ENCODE peak calls at places on chromosomes 2 and 18, in seven cellular contexts. One of them, this sample, is unnamed.

GRCh38 chr18:69401475-69402218 is 959 bp downstream of the DOK6 start:
- DNase-seq in SK-N-SH: peak; percentile 65
- DNase-seq in RWPE1: no peak
- DNase-seq in brain microvascular endothelial cell: no peak
- DNase-seq in astrocyte of the cerebellum: no peak
- DNase-seq in BE2C: no peak
- DNase-seq in activated B cell treated with CpG ODN at 0.5 μM for 24 hours: no peak
- DNase-seq in this sample: peak; percentile 35

GRCh38 chr2:74768401-74768914 is 65.5 kb upstream of the HK2 start:
- DNase-seq in RWPE1: no peak
- DNase-seq in SK-N-SH: no peak
- DNase-seq in astrocyte of the cerebellum: no peak
- DNase-seq in activated B cell treated with CpG ODN at 0.5 μM for 24 hours: no peak
- DNase-seq in BE2C: no peak
- DNase-seq in brain microvascular endothelial cell: no peak
- DNase-seq in this sample: peak; percentile 23

GRCh38 chr2:36857713-36858112 is 108.6 kb downstream of the STRN start:
- DNase-seq in SK-N-SH: no peak
- DNase-seq in astrocyte of the cerebellum: no peak
- DNase-seq in brain microvascular endothelial cell: no peak
- DNase-seq in activated B cell treated with CpG ODN at 0.5 μM for 24 hours: no peak
- DNase-seq in RWPE1: no peak
- DNase-seq in BE2C: no peak
- DNase-seq in this sample: no peak

GRCh38 chr2:67548317-67549095 is 151.4 kb downstream of the ETAA1 start:
- DNase-seq in activated B cell treated with CpG ODN at 0.5 μM for 24 hours: no peak
- DNase-seq in SK-N-SH: no peak
- DNase-seq in RWPE1: no peak
- DNase-seq in brain microvascular endothelial cell: no peak
- DNase-seq in BE2C: no peak
- DNase-seq in astrocyte of the cerebellum: no peak
- DNase-seq in this sample: no peak

GRCh38 chr2:75787532-75788132 is 76.9 kb upstream of the GCFC2 start:
- DNase-seq in BE2C: no peak
- DNase-seq in SK-N-SH: peak; percentile 42
- DNase-seq in activated B cell treated with CpG ODN at 0.5 μM for 24 hours: no peak
- DNase-seq in astrocyte of the cerebellum: peak; percentile 45
- DNase-seq in RWPE1: peak; percentile 20
- DNase-seq in brain microvascular endothelial cell: peak; percentile 5
- DNase-seq in this sample: peak; percentile 39

GRCh38 chr18:10202947-10203346 is 251.5 kb upstream of the APCDD1 start:
- DNase-seq in SK-N-SH: peak; percentile 45
- DNase-seq in activated B cell treated with CpG ODN at 0.5 μM for 24 hours: no peak
- DNase-seq in BE2C: no peak
- DNase-seq in brain microvascular endothelial cell: no peak
- DNase-seq in astrocyte of the cerebellum: no peak
- DNase-seq in RWPE1: no peak
- DNase-seq in this sample: no peak

GRCh38 chr2:239114119-239114581 is 266.3 kb downstream of the TWIST2 start:
- DNase-seq in activated B cell treated with CpG ODN at 0.5 μM for 24 hours: no peak
- DNase-seq in astrocyte of the cerebellum: peak; percentile 20
- DNase-seq in SK-N-SH: peak; percentile 75
- DNase-seq in RWPE1: no peak
- DNase-seq in brain microvascular endothelial cell: no peak
- DNase-seq in BE2C: peak; percentile 55
- DNase-seq in this sample: peak; percentile 37

GRCh38 chr2:218953366-218953954 is 6.0 kb upstream of the CDK5R2 start:
- DNase-seq in RWPE1: no peak
- DNase-seq in BE2C: no peak
- DNase-seq in astrocyte of the cerebellum: no peak
- DNase-seq in brain microvascular endothelial cell: no peak
- DNase-seq in activated B cell treated with CpG ODN at 0.5 μM for 24 hours: no peak
- DNase-seq in SK-N-SH: no peak
- DNase-seq in this sample: no peak

GRCh38 chr2:29223851-29224692 is 108.9 kb downstream of the CLIP4 start:
- DNase-seq in BE2C: peak; percentile 50
- DNase-seq in RWPE1: peak; percentile 65
- DNase-seq in SK-N-SH: peak; percentile 73
- DNase-seq in astrocyte of the cerebellum: peak; percentile 35
- DNase-seq in activated B cell treated with CpG ODN at 0.5 μM for 24 hours: peak; percentile 1
- DNase-seq in brain microvascular endothelial cell: peak; percentile 51
- DNase-seq in this sample: peak; percentile 68

GRCh38 chr18:32764611-32765244 is 8.1 kb downstream of the KLHL14 start:
- DNase-seq in BE2C: no peak
- DNase-seq in SK-N-SH: no peak
- DNase-seq in RWPE1: no peak
- DNase-seq in brain microvascular endothelial cell: no peak
- DNase-seq in activated B cell treated with CpG ODN at 0.5 μM for 24 hours: no peak
- DNase-seq in astrocyte of the cerebellum: no peak
- DNase-seq in this sample: no peak

GRCh38 chr18:60541661-60542060 is 169.1 kb upstream of the MC4R start:
- DNase-seq in RWPE1: no peak
- DNase-seq in BE2C: no peak
- DNase-seq in astrocyte of the cerebellum: no peak
- DNase-seq in activated B cell treated with CpG ODN at 0.5 μM for 24 hours: no peak
- DNase-seq in SK-N-SH: no peak
- DNase-seq in brain microvascular endothelial cell: no peak
- DNase-seq in this sample: no peak

GRCh38 chr2:172972005-172972619 is 103.5 kb upstream of the MAP3K20 start:
- DNase-seq in astrocyte of the cerebellum: no peak
- DNase-seq in BE2C: peak; percentile 28
- DNase-seq in activated B cell treated with CpG ODN at 0.5 μM for 24 hours: no peak
- DNase-seq in brain microvascular endothelial cell: peak; percentile 42
- DNase-seq in SK-N-SH: peak; percentile 43
- DNase-seq in RWPE1: peak; percentile 76
- DNase-seq in this sample: peak; percentile 25

GRCh38 chr18:12093520-12094257 is at the start of gene ANKRD62:
- DNase-seq in activated B cell treated with CpG ODN at 0.5 μM for 24 hours: no peak
- DNase-seq in astrocyte of the cerebellum: no peak
- DNase-seq in RWPE1: no peak
- DNase-seq in brain microvascular endothelial cell: no peak
- DNase-seq in SK-N-SH: no peak
- DNase-seq in BE2C: no peak
- DNase-seq in this sample: no peak

GRCh38 chr2:96832751-96833507 is 10.9 kb downstream of the ANKRD23 start:
- DNase-seq in activated B cell treated with CpG ODN at 0.5 μM for 24 hours: no peak
- DNase-seq in astrocyte of the cerebellum: peak; percentile 26
- DNase-seq in BE2C: no peak
- DNase-seq in RWPE1: peak; percentile 83
- DNase-seq in brain microvascular endothelial cell: peak; percentile 70
- DNase-seq in SK-N-SH: no peak
- DNase-seq in this sample: peak; percentile 15

GRCh38 chr2:189558516-189559263 is 21.9 kb downstream of the SLC40A1 start:
- DNase-seq in activated B cell treated with CpG ODN at 0.5 μM for 24 hours: no peak
- DNase-seq in SK-N-SH: no peak
- DNase-seq in BE2C: no peak
- DNase-seq in RWPE1: no peak
- DNase-seq in brain microvascular endothelial cell: no peak
- DNase-seq in astrocyte of the cerebellum: no peak
- DNase-seq in this sample: no peak

GRCh38 chr2:6791682-6792081 is 74.0 kb downstream of the CMPK2 start:
- DNase-seq in astrocyte of the cerebellum: no peak
- DNase-seq in RWPE1: no peak
- DNase-seq in SK-N-SH: no peak
- DNase-seq in activated B cell treated with CpG ODN at 0.5 μM for 24 hours: no peak
- DNase-seq in brain microvascular endothelial cell: no peak
- DNase-seq in BE2C: peak; percentile 36
- DNase-seq in this sample: no peak
- TF ChIP-seq CTCF in astrocyte of the cerebellum: no peak
- TF ChIP-seq CTCF in RWPE1: no peak
- TF ChIP-seq CTCF in SK-N-SH: peak; percentile 21
- TF ChIP-seq CTCF in activated B cell treated with CpG ODN at 0.5 μM for 24 hours: no peak
- TF ChIP-seq CTCF in brain microvascular endothelial cell: peak; percentile 20
- TF ChIP-seq CTCF in BE2C: peak; percentile 57
- TF ChIP-seq CTCF in this sample: no peak

DNA sequence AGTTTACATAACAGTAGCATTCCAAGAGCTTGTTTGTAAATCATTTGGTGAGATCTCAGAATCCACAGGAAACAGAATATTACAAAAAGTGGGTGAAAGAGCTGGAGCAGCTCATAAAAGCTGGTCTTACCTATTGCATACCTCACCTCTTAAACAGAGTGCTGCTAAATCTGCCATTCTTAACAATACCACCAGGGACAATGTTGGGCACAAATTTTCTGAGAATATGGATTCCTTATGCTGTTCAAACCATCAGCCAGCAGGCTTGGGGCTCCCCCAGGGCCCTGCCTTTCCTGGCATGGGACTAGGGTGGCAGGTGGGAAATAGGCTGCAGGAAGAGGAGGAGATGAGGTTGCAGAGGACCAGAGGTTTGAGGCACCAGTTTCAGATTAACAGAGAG is 55.6 kb downstream of the TGFA start:
- DNase-seq in SK-N-SH: peak; percentile 32
- DNase-seq in brain microvascular endothelial cell: no peak
- DNase-seq in BE2C: no peak
- DNase-seq in RWPE1: peak; percentile 33
- DNase-seq in astrocyte of the cerebellum: no peak
- DNase-seq in activated B cell treated with CpG ODN at 0.5 μM for 24 hours: no peak
- DNase-seq in this sample: no peak
- TF ChIP-seq CTCF in SK-N-SH: no peak
- TF ChIP-seq CTCF in brain microvascular endothelial cell: peak; percentile 31
- TF ChIP-seq CTCF in BE2C: peak; percentile 18
- TF ChIP-seq CTCF in RWPE1: no peak
- TF ChIP-seq CTCF in astrocyte of the cerebellum: no peak
- TF ChIP-seq CTCF in activated B cell treated with CpG ODN at 0.5 μM for 24 hours: no peak
- TF ChIP-seq CTCF in this sample: peak; percentile 16

GRCh38 chr18:24677011-24677410 is 216.6 kb downstream of the HRH4 start:
- DNase-seq in SK-N-SH: no peak
- DNase-seq in RWPE1: no peak
- DNase-seq in BE2C: no peak
- DNase-seq in astrocyte of the cerebellum: no peak
- DNase-seq in brain microvascular endothelial cell: no peak
- DNase-seq in activated B cell treated with CpG ODN at 0.5 μM for 24 hours: no peak
- DNase-seq in this sample: no peak

GRCh38 chr18:24678113-24678512 is 217.7 kb downstream of the HRH4 start:
- DNase-seq in astrocyte of the cerebellum: no peak
- DNase-seq in BE2C: no peak
- DNase-seq in RWPE1: no peak
- DNase-seq in brain microvascular endothelial cell: no peak
- DNase-seq in SK-N-SH: no peak
- DNase-seq in activated B cell treated with CpG ODN at 0.5 μM for 24 hours: no peak
- DNase-seq in this sample: no peak

GRCh38 chr18:24674236-24675004 is 214.0 kb downstream of the HRH4 start:
- DNase-seq in BE2C: no peak
- DNase-seq in RWPE1: no peak
- DNase-seq in brain microvascular endothelial cell: no peak
- DNase-seq in astrocyte of the cerebellum: no peak
- DNase-seq in SK-N-SH: no peak
- DNase-seq in activated B cell treated with CpG ODN at 0.5 μM for 24 hours: no peak
- DNase-seq in this sample: no peak

GRCh38 chr18:24669502-24669901 is 209.1 kb downstream of the HRH4 start:
- DNase-seq in brain microvascular endothelial cell: no peak
- DNase-seq in BE2C: no peak
- DNase-seq in SK-N-SH: no peak
- DNase-seq in astrocyte of the cerebellum: no peak
- DNase-seq in RWPE1: no peak
- DNase-seq in activated B cell treated with CpG ODN at 0.5 μM for 24 hours: no peak
- DNase-seq in this sample: no peak

DNA sequence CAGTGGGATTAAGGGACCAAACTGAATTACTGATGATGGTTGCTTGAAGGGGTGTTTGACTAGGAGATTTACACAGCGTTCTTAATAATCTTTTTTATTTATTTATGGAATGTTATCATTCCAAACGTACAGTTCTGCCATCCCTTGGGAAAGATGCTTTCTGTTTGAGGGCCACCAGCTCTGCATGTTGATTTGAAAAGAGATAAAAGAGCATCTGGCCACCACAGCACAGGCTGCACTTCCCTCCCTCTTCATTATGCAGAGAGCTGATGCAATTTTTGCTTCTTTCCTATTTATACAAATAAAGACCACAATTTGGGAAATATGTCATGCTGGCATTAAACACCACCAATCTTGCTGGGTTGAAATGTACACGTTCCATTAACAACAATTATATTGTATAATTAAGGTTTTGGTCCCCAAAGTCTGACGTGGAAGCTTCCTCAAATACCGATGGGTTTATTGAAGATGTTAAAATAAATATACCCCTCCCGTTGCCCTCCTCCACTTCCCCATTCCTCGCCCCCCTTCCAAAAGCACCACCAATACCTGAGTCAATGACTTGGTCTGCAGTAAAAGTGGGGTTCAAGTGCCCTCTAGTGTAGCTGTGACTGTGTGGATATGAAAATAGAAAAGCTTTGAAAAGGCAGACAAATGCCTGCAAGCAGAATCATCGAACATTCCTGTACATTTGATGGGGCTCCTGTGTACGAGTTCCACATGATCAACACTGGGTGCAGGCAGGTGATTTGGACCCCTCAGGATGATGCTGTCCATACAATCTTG is 211.9 kb downstream of the HRH4 start:
- DNase-seq in BE2C: no peak
- DNase-seq in brain microvascular endothelial cell: no peak
- DNase-seq in SK-N-SH: peak; percentile 63
- DNase-seq in astrocyte of the cerebellum: no peak
- DNase-seq in RWPE1: no peak
- DNase-seq in activated B cell treated with CpG ODN at 0.5 μM for 24 hours: no peak
- DNase-seq in this sample: no peak
- TF ChIP-seq CTCF in BE2C: no peak
- TF ChIP-seq CTCF in brain microvascular endothelial cell: no peak
- TF ChIP-seq CTCF in SK-N-SH: no peak
- TF ChIP-seq CTCF in astrocyte of the cerebellum: no peak
- TF ChIP-seq CTCF in RWPE1: no peak
- TF ChIP-seq CTCF in activated B cell treated with CpG ODN at 0.5 μM for 24 hours: no peak
- TF ChIP-seq CTCF in this sample: no peak

GRCh38 chr2:195498176-195498575 is 158.8 kb upstream of the SLC39A10 start:
- DNase-seq in activated B cell treated with CpG ODN at 0.5 μM for 24 hours: peak; percentile 22
- DNase-seq in astrocyte of the cerebellum: no peak
- DNase-seq in BE2C: peak; percentile 38
- DNase-seq in RWPE1: peak; percentile 4
- DNase-seq in SK-N-SH: no peak
- DNase-seq in brain microvascular endothelial cell: no peak
- DNase-seq in this sample: no peak
- TF ChIP-seq CTCF in activated B cell treated with CpG ODN at 0.5 μM for 24 hours: no peak
- TF ChIP-seq CTCF in astrocyte of the cerebellum: peak; percentile 30
- TF ChIP-seq CTCF in BE2C: peak; percentile 60
- TF ChIP-seq CTCF in RWPE1: no peak
- TF ChIP-seq CTCF in SK-N-SH: peak; percentile 45
- TF ChIP-seq CTCF in brain microvascular endothelial cell: peak; percentile 52
- TF ChIP-seq CTCF in this sample: peak; percentile 18

GRCh38 chr18:44677933-44678332 is 2.8 kb upstream of the SETBP1 start:
- DNase-seq in SK-N-SH: no peak
- DNase-seq in activated B cell treated with CpG ODN at 0.5 μM for 24 hours: no peak
- DNase-seq in astrocyte of the cerebellum: no peak
- DNase-seq in BE2C: no peak
- DNase-seq in brain microvascular endothelial cell: no peak
- DNase-seq in RWPE1: no peak
- DNase-seq in this sample: no peak

GRCh38 chr18:44679912-44680270 is 797 bp upstream of the SETBP1 start:
- DNase-seq in astrocyte of the cerebellum: no peak
- DNase-seq in brain microvascular endothelial cell: no peak
- DNase-seq in SK-N-SH: peak; percentile 82
- DNase-seq in BE2C: peak; percentile 61
- DNase-seq in RWPE1: peak; percentile 20
- DNase-seq in activated B cell treated with CpG ODN at 0.5 μM for 24 hours: peak; percentile 48
- DNase-seq in this sample: peak; percentile 40

GRCh38 chr18:44680271-44681038 is at the start of gene SETBP1:
- DNase-seq in SK-N-SH: peak; percentile 84
- DNase-seq in BE2C: peak; percentile 77
- DNase-seq in RWPE1: peak; percentile 52
- DNase-seq in astrocyte of the cerebellum: peak; percentile 39
- DNase-seq in brain microvascular endothelial cell: no peak
- DNase-seq in activated B cell treated with CpG ODN at 0.5 μM for 24 hours: peak; percentile 67
- DNase-seq in this sample: peak; percentile 68

GRCh38 chr18:44678725-44679055 is 2.0 kb upstream of the SETBP1 start:
- DNase-seq in astrocyte of the cerebellum: no peak
- DNase-seq in BE2C: no peak
- DNase-seq in activated B cell treated with CpG ODN at 0.5 μM for 24 hours: no peak
- DNase-seq in brain microvascular endothelial cell: no peak
- DNase-seq in SK-N-SH: no peak
- DNase-seq in RWPE1: no peak
- DNase-seq in this sample: no peak

GRCh38 chr18:44679056-44679911 is 1.4 kb upstream of the SETBP1 start:
- DNase-seq in BE2C: peak; percentile 74
- DNase-seq in SK-N-SH: peak; percentile 86
- DNase-seq in brain microvascular endothelial cell: peak; percentile 87
- DNase-seq in activated B cell treated with CpG ODN at 0.5 μM for 24 hours: peak; percentile 83
- DNase-seq in astrocyte of the cerebellum: peak; percentile 71
- DNase-seq in RWPE1: peak; percentile 77
- DNase-seq in this sample: peak; percentile 91
- TF ChIP-seq CTCF in BE2C: peak; percentile 45
- TF ChIP-seq CTCF in SK-N-SH: peak; percentile 67
- TF ChIP-seq CTCF in brain microvascular endothelial cell: peak; percentile 73
- TF ChIP-seq CTCF in activated B cell treated with CpG ODN at 0.5 μM for 24 hours: no peak
- TF ChIP-seq CTCF in astrocyte of the cerebellum: peak; percentile 67
- TF ChIP-seq CTCF in RWPE1: peak; percentile 81
- TF ChIP-seq CTCF in this sample: peak; percentile 67

This sample was measured in astrocyte of the spinal cord.